ENCODE peak calls at places on chromosomes 13 and 19, in five cellular contexts. D, Q, R, X and W are unnamed samples.
A peak's percentile ranks its signal among the peaks of the same experiment; 100 is the strongest.

GRCh38 chr19:55206664-55207500 is 2.4 kb downstream of the PTPRH start:
- DNase-seq in D (peak; percentile 53), Q (peak; percentile 91), R (no peak), X (peak; percentile 74), W (peak; percentile 67)

GRCh38 chr19:40601061-40601973 is at the start of gene LTBP4:
- DNase-seq in D (no peak), Q (peak; percentile 73), R (no peak), X (no peak), W (no peak)

GRCh38 chr13:46546084-46546786 is 6.7 kb upstream of the LRCH1 start:
- DNase-seq in D (no peak), Q (no peak), R (no peak), X (no peak), W (no peak)

GRCh38 chr13:40401911-40402776 is 264.3 kb downstream of the FOXO1 start:
- DNase-seq in D (peak; percentile 86), Q (peak; percentile 97), R (peak; percentile 72), X (no peak), W (peak; percentile 94)

GRCh38 chr13:30301827-30302226 is 5.5 kb downstream of the KATNAL1 start:
- DNase-seq in D (no peak), Q (no peak), R (no peak), X (no peak), W (no peak)

GRCh38 chr13:41587490-41587889 is 130.1 kb downstream of the RGCC start:
- DNase-seq in D (no peak), Q (no peak), R (no peak), X (peak; percentile 62), W (no peak)

GRCh38 chr19:27890696-27891095 is 1322.3 kb downstream of the UQCRFS1 start:
- DNase-seq in D (no peak), Q (no peak), R (no peak), X (no peak), W (no peak)

GRCh38 chr13:27526516-27526915 is 76.2 kb upstream of the MTIF3 start:
- DNase-seq in D (no peak), Q (no peak), R (no peak), X (no peak), W (no peak)

GRCh38 chr13:46588019-46588418 is 35.0 kb downstream of the LRCH1 start:
- DNase-seq in D (no peak), Q (no peak), R (no peak), X (no peak), W (no peak)

GRCh38 chr19:47608074-47608907 is 643 bp upstream of the BICRA start:
- DNase-seq in D (peak; percentile 66), Q (peak; percentile 96), R (no peak), X (peak; percentile 97), W (peak; percentile 37)

GRCh38 chr13:110363009-110363408 is 55.9 kb downstream of the COL4A2 start:
- DNase-seq in D (no peak), Q (no peak), R (no peak), X (peak; percentile 66), W (no peak)

GRCh38 chr19:48290341-48290922 is 20.6 kb downstream of the ZNF114 start:
- DNase-seq in D (no peak), Q (no peak), R (no peak), X (peak; percentile 86), W (no peak)

GRCh38 chr13:111480976-111481375 is 160.5 kb downstream of the TEX29 start:
- DNase-seq in D (no peak), Q (no peak), R (no peak), X (no peak), W (no peak)

GRCh38 chr13:41811588-41812021 is 149.3 kb downstream of the VWA8 start:
- DNase-seq in D (no peak), Q (no peak), R (no peak), X (no peak), W (no peak)

DNA sequence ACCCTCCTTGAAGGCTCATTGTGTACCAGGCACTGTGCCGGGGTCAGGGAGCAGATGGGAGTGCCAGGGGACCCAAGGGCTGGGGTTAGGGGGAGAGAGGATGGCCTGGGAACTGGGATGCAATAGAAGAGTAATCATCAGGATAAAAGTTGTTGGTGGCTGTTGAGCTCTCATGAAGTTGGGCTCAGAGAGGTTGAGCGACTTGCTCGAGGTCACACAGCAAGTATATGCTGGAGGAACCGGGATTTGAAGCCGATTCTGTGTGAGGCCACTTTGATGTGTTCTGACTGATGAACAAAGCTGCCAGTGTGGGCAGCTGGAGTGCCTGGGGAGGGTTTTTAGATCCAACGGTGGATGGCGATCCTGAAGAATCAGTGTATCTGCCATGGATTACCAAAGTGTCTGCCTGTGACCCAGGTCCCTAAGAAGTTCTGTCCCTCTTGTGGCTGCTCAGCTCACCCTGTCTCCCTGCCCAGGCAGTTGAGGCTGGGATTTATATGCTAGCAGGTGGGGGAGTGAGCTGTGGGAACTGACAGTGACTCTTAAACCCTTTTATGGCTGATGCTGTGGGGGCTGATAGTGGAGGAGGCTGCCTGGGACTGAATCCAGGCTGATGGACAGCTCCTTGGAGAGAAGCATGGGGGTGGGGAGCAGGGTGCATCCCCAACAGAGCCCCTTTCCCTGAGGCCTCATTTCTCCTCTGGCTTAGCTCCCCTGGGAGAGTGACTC is 8.3 kb downstream of the ARHGEF18 start:
- DNase-seq in D (no peak), Q (peak; percentile 10), R (no peak), X (no peak), W (no peak)
- H3K4me3 ChIP-seq in D (no peak overlapping the region), Q (no peak overlapping the region), R (no peak overlapping the region), X (no peak overlapping the region), W (no peak overlapping the region)

GRCh38 chr13:50584856-50585580 is 258.5 kb downstream of the DLEU7 start:
- DNase-seq in D (no peak), Q (no peak), R (no peak), X (no peak), W (no peak)
- TF ChIP-seq CTCF in D (no peak), Q (no peak), R (no peak), X (no peak), W (no peak)

DNA sequence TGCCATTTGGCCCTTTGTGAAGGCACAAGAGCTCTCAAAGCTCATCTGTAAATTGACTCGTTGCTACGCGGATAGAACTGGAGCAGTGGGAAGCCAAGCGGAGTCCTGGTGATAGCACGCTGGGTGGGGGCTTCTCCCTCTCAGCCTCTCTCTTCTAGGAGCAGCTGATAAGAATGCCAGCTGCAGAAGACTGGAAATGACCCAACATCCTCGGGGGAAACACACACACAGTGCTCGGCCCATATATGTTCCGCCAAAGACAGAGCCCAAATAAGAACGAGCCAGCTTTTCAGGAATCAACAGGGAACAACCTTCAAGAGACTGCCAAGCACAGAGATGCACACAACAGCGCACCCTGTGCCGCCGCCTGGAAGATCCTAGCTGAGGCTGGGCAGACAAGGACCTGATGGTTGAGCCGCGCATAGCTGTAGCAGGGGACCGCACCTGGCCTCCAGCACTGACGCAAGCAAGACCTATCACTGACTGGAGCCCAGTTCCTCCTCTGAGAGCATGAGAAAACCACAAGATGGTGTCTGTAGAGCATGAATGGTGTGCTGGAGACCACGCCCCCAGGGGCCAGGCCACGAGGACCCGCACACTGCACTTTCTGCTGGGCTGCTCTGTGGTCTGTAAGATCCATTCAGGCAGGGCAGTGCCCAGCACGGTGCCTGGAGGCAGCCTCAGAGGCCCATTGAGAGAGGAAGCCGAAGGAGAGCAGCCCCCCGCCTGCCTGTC is 16.0 kb upstream of the SLC35E1 start:
- DNase-seq in D (no peak), Q (peak; percentile 82), R (no peak), X (no peak), W (no peak)
- H3K4me3 ChIP-seq in D (no peak overlapping the region), Q (no peak overlapping the region), R (no peak overlapping the region), X (no peak overlapping the region), W (no peak overlapping the region)

GRCh38 chr13:93755341-93755740 is 528.7 kb downstream of the GPC6 start:
- DNase-seq in D (no peak), Q (no peak), R (no peak), X (no peak), W (no peak)
- TF ChIP-seq CTCF in D (no peak), Q (no peak), R (no peak), X (no peak), W (no peak)

DNA sequence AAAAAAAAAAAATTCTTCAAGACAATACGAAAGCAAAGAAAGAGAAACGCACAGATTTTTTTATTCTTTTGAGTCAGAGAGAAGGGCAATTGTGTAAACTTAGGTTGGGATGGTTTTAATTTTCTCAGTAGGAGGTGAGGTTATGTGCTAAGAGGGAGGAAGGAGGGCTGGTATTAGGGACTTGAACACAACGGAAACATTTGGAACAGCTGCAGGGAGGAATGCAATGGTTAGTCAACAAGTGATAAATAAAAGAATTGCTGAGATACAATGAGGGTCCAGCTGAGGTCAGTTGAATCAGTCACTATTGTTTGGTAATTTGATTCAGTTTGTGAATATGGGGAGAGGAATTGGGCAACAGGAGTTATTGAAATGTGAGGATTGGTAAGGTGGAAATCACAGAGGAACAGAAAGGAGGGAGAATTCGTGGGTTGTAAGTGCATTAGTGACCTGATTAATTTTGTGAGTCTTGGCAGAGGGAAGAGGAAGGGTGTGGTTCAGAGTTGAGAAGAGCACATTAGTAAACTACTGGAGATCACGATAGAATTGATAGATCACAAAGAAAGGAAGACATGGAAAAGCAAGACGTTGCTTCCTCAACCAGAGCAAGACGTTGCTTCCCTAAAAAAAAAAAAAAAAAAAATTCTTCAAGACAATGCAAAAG is 499.5 kb upstream of the SPRY2 start:
- DNase-seq in D (no peak), Q (no peak), R (no peak), X (no peak), W (no peak)
- H3K4me3 ChIP-seq in D (no peak overlapping the region), Q (no peak overlapping the region), R (no peak overlapping the region), X (no peak overlapping the region), W (no peak overlapping the region)

DNA sequence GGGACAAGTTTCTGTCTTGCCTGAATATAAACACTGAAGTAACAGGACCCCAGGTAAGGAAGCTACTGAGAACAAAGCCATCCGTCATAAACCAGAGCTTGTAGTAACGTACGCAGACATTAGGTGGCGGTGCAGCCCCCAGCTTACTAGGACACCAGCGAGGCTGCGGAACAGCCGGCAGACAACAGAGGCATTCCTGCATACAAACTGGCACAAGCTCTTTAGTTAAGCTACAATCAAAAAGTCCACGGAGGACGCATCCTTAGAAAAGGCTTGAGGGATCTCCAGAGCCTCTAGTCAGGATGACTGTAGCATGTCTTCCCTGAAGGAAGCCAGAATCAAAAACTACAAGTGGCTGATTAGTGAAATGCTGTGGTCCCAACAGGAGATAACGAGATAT is 26.2 kb downstream of the ZNF160 start:
- DNase-seq in D (no peak), Q (no peak), R (no peak), X (peak; percentile 89), W (no peak)
- TF ChIP-seq CTCF in D (peak; percentile 51), Q (no peak), R (peak; percentile 37), X (peak; percentile 84), W (peak; percentile 45)

DNA sequence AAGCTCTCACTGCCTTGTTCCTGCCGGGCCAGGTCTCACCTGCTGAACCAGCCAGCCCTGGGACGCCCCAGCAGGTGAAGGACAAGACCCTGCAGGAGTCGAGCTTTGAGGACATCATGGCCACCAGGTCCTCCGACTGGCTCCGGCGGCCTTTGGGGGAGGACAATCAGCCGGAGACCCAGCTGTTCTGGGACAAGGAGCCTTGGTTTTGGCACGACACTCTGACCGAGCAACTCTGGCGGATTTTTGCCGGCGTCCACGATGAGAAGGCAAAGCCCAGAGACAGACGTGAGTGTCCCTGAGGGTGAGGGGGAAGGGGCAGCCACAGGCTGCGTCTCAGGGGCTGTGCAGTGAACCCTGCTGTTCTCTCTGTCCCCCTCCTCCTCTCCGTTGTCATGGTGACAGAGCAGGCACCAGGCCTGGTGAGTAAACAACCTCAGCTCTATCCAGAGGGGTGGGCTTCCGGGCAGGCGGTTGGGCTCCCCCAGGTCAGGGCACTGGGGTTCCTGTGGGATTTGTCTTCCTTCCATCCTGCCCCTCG is 9.7 kb downstream of the TLE6 start:
- DNase-seq in D (no peak), Q (no peak), R (no peak), X (peak; percentile 67), W (no peak)
- H3K4me3 ChIP-seq in D (no peak overlapping the region), Q (no peak overlapping the region), R (no peak overlapping the region), X (peak overlapping the region; percentile 16), W (no peak overlapping the region)

GRCh38 chr13:96958286-96958891 is 35.9 kb downstream of the OXGR1 start:
- DNase-seq in D (no peak), Q (no peak), R (no peak), X (no peak), W (no peak)
- TF ChIP-seq CTCF in D (peak; percentile 71), Q (peak; percentile 71), R (peak; percentile 47), X (peak; percentile 47), W (peak; percentile 73)